ENCODE peak calls at places on chromosomes 11 and 22, in eight cellular contexts. V is HCT116, C is uterus, N is H54, R is IMR-90, O is sigmoid colon, T is NB4, K is Peyer's patch. D is an unnamed sample.

GRCh38 chr11:89016214-89016613 is 49.6 kb downstream of the GRM5 start:
- DNase-seq in V (no peak), C (no peak), N (no peak), R (no peak), O (no peak), T (no peak), K (no peak), D (no peak)

GRCh38 chr11:88420165-88420781 is 82.7 kb upstream of the CTSC start:
- DNase-seq in V (no peak), C (peak; percentile 34), N (no peak), R (peak; percentile 78), O (no peak), T (peak; percentile 89), K (no peak), D (no peak)

GRCh38 chr11:32213223-32213622 is 122.3 kb downstream of the RCN1 start:
- DNase-seq in V (no peak), C (no peak), N (peak; percentile 62), R (peak; percentile 74), O (no peak), T (peak; percentile 31), K (no peak), D (no peak)

GRCh38 chr11:110891411-110891810 is 179.2 kb upstream of the ARHGAP20 start:
- DNase-seq in V (no peak), C (no peak), N (no peak), R (peak; percentile 89), O (no peak), T (no peak), K (no peak), D (no peak)

GRCh38 chr22:21696115-21696514 is 30.3 kb downstream of the PPIL2 start:
- DNase-seq in V (no peak), C (no peak), N (no peak), R (no peak), O (no peak), T (no peak), K (no peak), D (no peak)

GRCh38 chr11:69374110-69374981 is 80.4 kb downstream of the MYEOV start:
- DNase-seq in V (no peak), C (no peak), N (no peak), R (no peak), O (peak; percentile 59), T (no peak), K (peak; percentile 76), D (no peak)

GRCh38 chr11:115678942-115679341 is 174.7 kb upstream of the CADM1 start:
- DNase-seq in V (no peak), C (no peak), N (no peak), R (no peak), O (no peak), T (peak; percentile 6), K (peak; percentile 57), D (peak; percentile 56)

GRCh38 chr11:128455766-128456165 is 131.6 kb downstream of the ETS1 start:
- DNase-seq in V (no peak), C (no peak), N (no peak), R (no peak), O (no peak), T (no peak), K (no peak), D (no peak)

GRCh38 chr11:20367313-20367948 is 3.9 kb downstream of the HTATIP2 start:
- DNase-seq in V (peak; percentile 64), C (peak; percentile 74), N (peak; percentile 75), R (peak; percentile 94), O (peak; percentile 81), T (peak; percentile 64), K (peak; percentile 83), D (no peak)

GRCh38 chr11:112769170-112769569 is 192.1 kb upstream of the NCAM1 start:
- DNase-seq in V (no peak), C (no peak), N (no peak), R (no peak), O (no peak), T (no peak), K (no peak), D (no peak)

GRCh38 chr11:122731500-122731913 is 76.0 kb downstream of the UBASH3B start:
- DNase-seq in V (no peak), C (no peak), N (no peak), R (peak; percentile 97), O (no peak), T (no peak), K (no peak), D (no peak)

GRCh38 chr11:96607890-96608558 is 218.2 kb downstream of the JRKL start:
- DNase-seq in V (no peak), C (no peak), N (no peak), R (no peak), O (no peak), T (peak; percentile 47), K (no peak), D (no peak)

GRCh38 chr11:35144811-35145210 is 5.8 kb downstream of the CD44 start:
- DNase-seq in V (no peak), C (no peak), N (no peak), R (peak; percentile 72), O (no peak), T (peak; percentile 30), K (no peak), D (no peak)

GRCh38 chr11:43581370-43582023 is 99.0 kb upstream of the HSD17B12 start:
- DNase-seq in V (no peak), C (no peak), N (no peak), R (no peak), O (no peak), T (no peak), K (no peak), D (no peak)
- TF ChIP-seq POLR2A in V (no peak), C (no peak), N (no peak), R (no peak), O (no peak), T (no peak), K (no peak), D (no peak)

DNA sequence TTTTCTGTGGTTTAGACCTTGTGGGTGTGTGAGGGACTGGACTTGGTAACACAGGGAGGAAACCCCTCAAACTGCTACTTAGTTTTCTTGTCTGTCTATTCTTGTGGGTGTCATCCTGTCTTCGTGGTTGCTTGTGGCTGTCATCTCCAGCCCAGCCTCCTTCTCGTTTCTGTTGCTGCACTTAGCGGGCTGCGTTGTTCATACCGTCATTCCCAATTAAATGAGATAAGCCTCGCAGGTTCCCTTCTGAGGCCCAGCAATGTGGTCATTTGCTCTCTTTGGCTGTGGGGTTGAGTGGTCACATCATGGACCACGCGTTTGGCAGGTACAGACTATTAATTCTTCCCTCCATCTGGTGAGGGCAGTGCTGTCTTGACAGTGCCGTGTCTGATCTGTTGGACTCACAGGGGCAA is 18.8 kb downstream of the PANX1 start:
- DNase-seq in V (no peak), C (no peak), N (no peak), R (no peak), O (no peak), T (peak; percentile 37), K (no peak), D (no peak)
- TF ChIP-seq POLR2A in V (no peak), C (no peak), N (no peak), R (no peak), O (no peak), T (no peak), K (no peak), D (no peak)

GRCh38 chr22:37483050-37483449 is 3.1 kb downstream of the MFNG start:
- DNase-seq in V (no peak), C (no peak), N (no peak), R (no peak), O (no peak), T (no peak), K (no peak), D (no peak)

GRCh38 chr22:37485006-37485713 is 1.0 kb downstream of the MFNG start:
- DNase-seq in V (no peak), C (no peak), N (no peak), R (no peak), O (no peak), T (no peak), K (peak; percentile 69), D (peak; percentile 50)

GRCh38 chr22:37485714-37486223 is 415 bp downstream of the MFNG start:
- DNase-seq in V (no peak), C (no peak), N (no peak), R (no peak), O (no peak), T (no peak), K (peak; percentile 51), D (no peak)

GRCh38 chr22:37483594-37484114 is 2.5 kb downstream of the MFNG start:
- DNase-seq in V (no peak), C (no peak), N (no peak), R (no peak), O (no peak), T (no peak), K (no peak), D (no peak)

DNA sequence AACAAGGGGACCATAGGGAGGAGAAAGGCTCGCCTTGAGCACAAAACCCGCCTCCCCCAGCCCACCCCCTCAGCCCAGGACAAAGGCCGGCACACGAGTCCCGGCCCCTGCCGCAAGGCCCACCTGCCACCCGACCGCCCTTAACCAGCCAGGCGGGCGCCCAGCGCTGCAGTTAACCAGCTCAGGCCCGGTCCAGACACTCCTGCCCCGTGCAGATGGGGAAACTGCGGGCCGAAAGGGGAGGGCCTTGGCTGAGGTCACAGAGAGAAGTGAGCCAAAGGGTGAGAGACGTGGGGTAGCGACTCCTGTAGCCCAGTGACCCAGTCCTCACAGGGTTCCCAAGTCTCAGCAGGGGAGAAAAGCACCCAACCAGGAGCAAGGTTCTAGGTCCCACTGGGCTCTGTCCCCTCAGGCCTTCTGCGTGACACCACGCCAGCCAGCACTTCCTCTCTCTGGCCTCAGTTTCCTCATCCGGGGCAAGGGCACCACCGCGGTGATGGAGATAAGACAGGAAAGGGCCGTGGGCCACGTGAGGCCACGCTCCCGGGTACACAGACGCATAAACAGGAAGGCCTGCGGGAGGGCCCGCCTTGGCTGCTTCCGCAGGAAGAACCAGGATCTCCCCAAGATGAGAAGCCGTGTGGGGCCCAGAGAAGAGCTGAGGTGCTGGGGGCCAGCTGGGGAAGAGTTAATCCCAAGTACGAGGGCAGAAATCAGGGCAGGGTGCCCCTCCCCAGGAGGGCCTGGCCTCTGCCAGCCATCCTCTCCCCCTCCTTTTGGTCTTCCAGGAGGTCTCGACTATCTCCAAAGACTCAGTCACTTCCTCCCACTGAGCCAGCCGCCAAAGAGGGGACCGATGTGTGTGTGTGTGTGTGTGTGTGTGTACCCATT is 1.8 kb downstream of the MFNG start:
- DNase-seq in V (no peak), C (peak; percentile 61), N (no peak), R (no peak), O (peak; percentile 83), T (no peak), K (peak; percentile 97), D (peak; percentile 89)
- TF ChIP-seq POLR2A in V (no peak), C (no peak), N (no peak), R (no peak), O (no peak), T (no peak), K (no peak), D (no peak)

DNA sequence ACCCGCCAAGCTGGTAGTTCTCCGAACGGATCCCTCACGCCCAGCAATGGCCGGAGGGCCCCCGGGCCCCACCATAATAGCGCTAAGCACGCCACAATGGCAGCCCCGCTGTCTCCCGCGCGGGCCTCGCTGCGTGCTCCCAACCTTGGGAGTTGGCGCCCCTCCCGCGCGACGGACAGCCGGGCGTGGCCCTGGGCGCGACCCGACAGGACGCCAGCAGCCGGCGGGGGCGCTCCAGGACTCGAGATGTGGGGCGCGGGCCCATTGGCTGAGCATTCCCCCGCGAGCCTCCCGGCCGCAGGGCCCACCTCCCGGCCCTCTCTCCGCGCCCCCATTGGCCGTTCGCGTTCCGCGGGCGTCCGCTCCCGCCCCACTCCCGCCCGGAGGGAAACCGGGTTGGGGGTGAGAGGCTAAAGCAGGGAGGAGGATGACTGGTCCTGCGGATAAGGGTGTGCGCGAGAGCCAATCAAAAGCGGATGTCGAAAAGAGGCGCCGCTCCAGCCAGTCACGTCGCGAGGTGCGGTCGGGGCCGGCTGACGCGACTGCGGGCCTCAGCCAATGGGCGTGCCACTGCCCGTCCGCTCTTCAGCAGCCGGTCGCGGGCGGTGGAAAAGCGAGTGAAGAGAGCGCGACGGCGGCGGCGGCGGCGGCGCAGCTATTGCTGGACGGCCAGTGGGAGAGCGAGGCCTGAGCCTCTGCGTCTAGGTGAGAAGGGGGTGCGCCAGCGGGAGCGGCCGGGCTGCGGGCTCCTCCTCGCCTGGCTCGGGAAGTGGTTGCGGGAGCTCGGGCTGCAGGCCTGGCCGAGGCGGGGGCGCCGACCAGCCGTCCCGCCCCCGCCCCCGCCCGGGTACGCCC is at the start of gene FAR1:
- DNase-seq in V (peak; percentile 95), C (peak; percentile 97), N (peak; percentile 94), R (peak; percentile 99), O (peak; percentile 99), T (peak; percentile 97), K (peak; percentile 98), D (peak; percentile 99)
- TF ChIP-seq POLR2A in V (no peak), C (peak; percentile 77), N (peak; percentile 86), R (peak; percentile 51), O (peak; percentile 58), T (peak; percentile 36), K (peak; percentile 87), D (peak; percentile 44)